ENCODE peak calls at places on chromosome 11, in nine cellular contexts. D is LoVo, M is AG09319, S is endothelial cell, G is testis, V is Calu3, R is EL, X is NCI-H1417, J is HFF-Myc. W is an unnamed sample.

GRCh38 chr11:117146521-117146920 is 2.4 kb downstream of the PAFAH1B2 start:
- DNase-seq in V (no peak), G (no peak), S (no peak), R (peak), M (no peak), J (no peak), D (no peak), X (no peak), W (no peak)

GRCh38 chr11:111077938-111078337 is 167.6 kb upstream of the POU2AF2 start:
- DNase-seq in R (peak), S (no peak), G (no peak), J (no peak), V (no peak), X (no peak), D (no peak), M (no peak), W (no peak)

GRCh38 chr11:31117038-31117437 is 252.5 kb downstream of the DCDC1 start:
- DNase-seq in X (no peak), R (no peak), G (no peak), V (no peak), S (no peak), J (no peak), D (no peak), M (no peak), W (no peak)

GRCh38 chr11:9530020-9530628 is 43.3 kb upstream of the WEE1 start:
- DNase-seq in S (no peak), R (no peak), G (peak), M (no peak), V (no peak), J (no peak), D (no peak), X (no peak), W (no peak)

GRCh38 chr11:59846556-59846955 is 1.3 kb upstream of the CBLIF start:
- DNase-seq in S (no peak), X (no peak), G (no peak), R (no peak), V (no peak), M (no peak), D (no peak), J (no peak), W (no peak)

GRCh38 chr11:23679981-23680380 is 816.9 kb upstream of the LUZP2 start:
- DNase-seq in J (no peak), D (no peak), M (no peak), R (no peak), S (no peak), X (no peak), V (no peak), G (no peak), W (no peak)

GRCh38 chr11:124766156-124766555 is 4.1 kb upstream of the ESAM start:
- DNase-seq in J (no peak), M (no peak), X (no peak), R (no peak), V (no peak), G (no peak), S (no peak), D (no peak), W (no peak)

GRCh38 chr11:104372111-104372510 is 208.2 kb upstream of the PDGFD start:
- DNase-seq in X (no peak), M (no peak), R (no peak), D (no peak), V (no peak), S (no peak), G (no peak), J (no peak), W (no peak)

GRCh38 chr11:96357794-96358193 is 14.8 kb upstream of the MAML2 start:
- DNase-seq in J (no peak), R (no peak), D (no peak), V (no peak), G (no peak), M (no peak), X (no peak), S (no peak), W (no peak)

GRCh38 chr11:85815186-85815911 is 4.4 kb upstream of the SYTL2 start:
- DNase-seq in R (peak), S (no peak), X (no peak), G (no peak), M (peak), J (peak), V (no peak), D (no peak), W (no peak)

W was measured in mesothelial cell of epicardium.